ENCODE peak calls at places on chromosomes 12 and 14, in six cellular contexts. W is mammary epithelial cell, N is MV-4-11, Q is mesothelial cell of epicardium, O is neural progenitor cell, T is uterus. F is an unnamed sample.

GRCh38 chr14:90483551-90483950 is 86.7 kb downstream of the CALM1 start:
- DNase-seq in O (no peak), N (peak), T (no peak), W (no peak), Q (no peak), F (no peak)

GRCh38 chr14:74038015-74038859 is 19.1 kb downstream of the BBOF1 start:
- DNase-seq in Q (no peak), W (peak), T (no peak), N (peak), O (peak), F (peak)

GRCh38 chr12:57836442-57837375 is 9.8 kb downstream of the CTDSP2 start:
- DNase-seq in Q (peak), W (peak), T (peak), N (peak), O (peak), F (peak)

GRCh38 chr12:113932411-113933196 is 33.5 kb downstream of the RBM19 start:
- DNase-seq in W (no peak), N (no peak), O (peak), Q (no peak), T (peak), F (peak)

GRCh38 chr14:44940944-44941343 is 20.8 kb downstream of the KLHL28 start:
- DNase-seq in Q (no peak), T (no peak), N (no peak), O (no peak), W (no peak), F (no peak)

GRCh38 chr12:103268831-103269514 is 226.8 kb downstream of the C12orf42 start:
- DNase-seq in N (no peak), T (no peak), Q (no peak), O (no peak), W (no peak), F (no peak)

GRCh38 chr12:39867631-39868030 is 238.2 kb downstream of the SLC2A13 start:
- DNase-seq in O (no peak), T (no peak), N (no peak), W (no peak), Q (no peak), F (no peak)

GRCh38 chr12:10016881-10017280 is 6.5 kb downstream of the CLEC12B start:
- DNase-seq in W (peak), O (no peak), T (no peak), Q (no peak), N (peak), F (no peak)

GRCh38 chr14:103723176-103724081 is 7.8 kb downstream of the ZFYVE21 start:
- DNase-seq in N (no peak), T (peak), O (no peak), W (no peak), Q (no peak), F (no peak)

GRCh38 chr14:43145361-43145760 is 1361.7 kb downstream of the FSCB start:
- DNase-seq in Q (no peak), O (no peak), N (no peak), W (no peak), T (no peak), F (no peak)

GRCh38 chr12:79000501-79000900 is 135.9 kb downstream of the SYT1 start:
- DNase-seq in N (no peak), W (no peak), T (no peak), O (no peak), Q (no peak), F (no peak)

GRCh38 chr12:11822071-11822818 is 172.8 kb downstream of the ETV6 start:
- DNase-seq in N (no peak), T (no peak), O (peak), Q (no peak), W (peak), F (peak)

GRCh38 chr14:93708311-93708734 is 80.0 kb downstream of the PRIMA1 start:
- DNase-seq in W (no peak), Q (no peak), N (peak), T (no peak), O (no peak), F (no peak)

GRCh38 chr14:36818794-36819384 is 157.2 kb downstream of the PAX9 start:
- DNase-seq in W (peak), N (no peak), Q (no peak), O (peak), T (no peak), F (peak)

GRCh38 chr12:5088586-5089264 is 45.0 kb downstream of the KCNA5 start:
- DNase-seq in O (no peak), T (no peak), W (no peak), N (no peak), Q (no peak), F (peak)

GRCh38 chr14:92560106-92560865 is 46.7 kb downstream of the RIN3 start:
- DNase-seq in W (no peak), Q (no peak), N (peak), O (no peak), T (no peak), F (no peak)

GRCh38 chr12:9867531-9867930 is 1.6 kb downstream of the CLEC2B start:
- DNase-seq in Q (no peak), O (no peak), T (no peak), N (no peak), W (no peak), F (peak)

GRCh38 chr14:91419044-91419397 is 1.4 kb upstream of the CCDC88C start:
- DNase-seq in Q (no peak), W (no peak), O (no peak), N (peak), T (no peak), F (no peak)

GRCh38 chr14:71800878-71801277 is 131.4 kb upstream of the RGS6 start:
- DNase-seq in T (no peak), O (no peak), W (no peak), N (no peak), Q (no peak), F (no peak)

GRCh38 chr14:105150368-105151111 is 18.0 kb downstream of the JAG2 start:
- DNase-seq in W (no peak), T (no peak), O (no peak), N (no peak), Q (no peak), F (no peak)

GRCh38 chr14:24224618-24225071 is 7.5 kb downstream of the NEDD8 start:
- DNase-seq in T (no peak), O (no peak), N (no peak), W (peak), Q (no peak), F (peak)

GRCh38 chr12:25843976-25844375 is 114.5 kb upstream of the RASSF8 start:
- DNase-seq in W (no peak), O (no peak), T (no peak), Q (no peak), N (no peak), F (no peak)

GRCh38 chr14:38209572-38210159 is 2.0 kb downstream of the SSTR1 start:
- DNase-seq in N (no peak), Q (no peak), W (no peak), T (no peak), O (no peak), F (no peak)

GRCh38 chr14:68282479-68283377 is 463.1 kb downstream of the RAD51B start:
- DNase-seq in O (no peak), Q (no peak), W (no peak), T (no peak), N (no peak), F (no peak)

GRCh38 chr14:104130974-104131651 is 7.3 kb upstream of the KIF26A start:
- DNase-seq in T (no peak), N (peak), W (no peak), O (peak), Q (peak), F (peak)

GRCh38 chr14:20415723-20416622 is 2.7 kb upstream of the TEP1 start:
- DNase-seq in N (peak), W (peak), O (peak), Q (no peak), T (no peak), F (peak)

GRCh38 chr12:2644678-2645405 is 149.9 kb upstream of the FKBP4 start:
- DNase-seq in W (no peak), N (no peak), Q (no peak), T (no peak), O (no peak), F (no peak)

GRCh38 chr12:111942557-111942956 is 70.4 kb downstream of the TMEM116 start:
- DNase-seq in N (peak), Q (no peak), W (peak), T (no peak), O (no peak), F (peak)

GRCh38 chr14:67618617-67619063 is 1.1 kb upstream of the ARG2 start:
- DNase-seq in N (peak), O (peak), W (peak), Q (no peak), T (no peak), F (peak)

GRCh38 chr14:69726761-69727511 is 40.0 kb upstream of the SRSF5 start:
- DNase-seq in Q (peak), T (peak), N (peak), O (peak), W (peak), F (peak)

GRCh38 chr14:77268989-77269595 is 1.9 kb downstream of the NGB start:
- DNase-seq in Q (no peak), N (no peak), W (peak), O (no peak), T (no peak), F (no peak)

F was measured in mesenchymal stem cell.